ENCODE peak calls at places on chromosome 1, in ten cellular contexts. A is OCI-LY7; K is adrenal gland; E is colonic mucosa; G is fibroblast of pulmonary artery; D is fibroblast of mammary gland; M is transverse colon; L is CD8-positive, alpha-beta T cell; S is small intestine; Z is CD8-positive, alpha-beta memory T cell. Q is an unnamed sample.

GRCh38 chr1:201958348-201958747 is 3.0 kb downstream of the TIMM17A start:
- DNase-seq in A (no peak), K (no peak), E (no peak), G (no peak), D (no peak), M (no peak), L (no peak), S (no peak), Z (no peak), Q (no peak)

GRCh38 chr1:171817511-171818265 is 23.6 kb upstream of the DNM3 start:
- DNase-seq in A (no peak), K (peak; percentile 87), E (no peak), G (peak; percentile 64), D (peak; percentile 93), M (peak; percentile 8), L (no peak), S (no peak), Z (no peak), Q (no peak)

GRCh38 chr1:206693592-206693991 is 8.9 kb downstream of the MAPKAPK2 start:
- DNase-seq in A (no peak), K (peak; percentile 79), E (no peak), G (no peak), D (peak; percentile 91), M (no peak), L (no peak), S (no peak), Z (no peak), Q (no peak)

GRCh38 chr1:83555871-83556270 is 443.1 kb downstream of the TTLL7 start:
- DNase-seq in A (no peak), K (no peak), E (no peak), G (no peak), D (no peak), M (no peak), L (no peak), S (no peak), Z (no peak), Q (no peak)

GRCh38 chr1:28416509-28417194 is 47.1 kb downstream of the PHACTR4 start:
- DNase-seq in A (no peak), K (peak; percentile 6), E (no peak), G (no peak), D (peak; percentile 23), M (no peak), L (no peak), S (peak; percentile 56), Z (no peak), Q (no peak)

GRCh38 chr1:92961131-92961895 is at the start of gene DIPK1A:
- DNase-seq in A (peak; percentile 93), K (peak; percentile 77), E (peak; percentile 77), G (peak; percentile 75), D (peak; percentile 46), M (peak; percentile 82), L (peak; percentile 75), S (peak; percentile 67), Z (peak; percentile 85), Q (peak; percentile 79)

GRCh38 chr1:39675220-39675619 is 3.3 kb upstream of the NT5C1A start:
- DNase-seq in A (no peak), K (no peak), E (no peak), G (no peak), D (no peak), M (no peak), L (no peak), S (peak; percentile 41), Z (no peak), Q (no peak)

GRCh38 chr1:119873166-119874025 is 22.9 kb downstream of the ADAM30 start:
- DNase-seq in A (no peak), K (peak; percentile 6), E (no peak), G (peak; percentile 90), D (peak; percentile 94), M (no peak), L (no peak), S (no peak), Z (no peak), Q (no peak)

DNA sequence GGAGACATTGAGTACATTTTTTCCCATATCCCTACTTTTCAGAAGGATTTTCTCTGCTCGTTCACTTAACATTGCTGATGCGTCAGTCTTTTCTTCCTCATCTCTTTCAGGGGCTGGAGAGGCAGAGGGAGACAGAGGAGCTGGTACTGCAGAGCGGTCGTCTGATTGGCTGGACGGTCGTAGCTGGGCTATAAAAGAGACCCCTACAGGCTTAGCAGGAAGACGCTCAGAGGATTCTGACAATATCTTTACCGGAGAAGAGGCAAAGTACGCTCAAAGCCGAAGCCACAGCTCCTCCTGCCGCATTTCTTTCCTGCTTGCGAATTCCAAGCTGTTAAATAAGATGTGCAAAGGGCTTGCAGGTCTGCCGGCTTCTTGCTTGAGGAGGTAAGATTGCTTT is at the start of gene RGS4:
- DNase-seq in A (no peak), K (peak; percentile 38), E (peak; percentile 18), G (peak; percentile 98), D (peak; percentile 97), M (peak; percentile 8), L (no peak), S (peak; percentile 5), Z (no peak), Q (no peak)
- H3K4me3 ChIP-seq in A (no peak within 1 kb of the TSS), K (peak within 1 kb of the TSS; percentile 41), E (no peak within 1 kb of the TSS), G (peak within 1 kb of the TSS; percentile 79), D (peak within 1 kb of the TSS; percentile 68), M (peak within 1 kb of the TSS; percentile 9), L (no peak within 1 kb of the TSS), S (no peak within 1 kb of the TSS), Z (no peak within 1 kb of the TSS), Q (no peak within 1 kb of the TSS)

GRCh38 chr1:225700164-225700740 is 47.3 kb upstream of the ENAH start:
- DNase-seq in A (no peak), K (no peak), E (no peak), G (peak; percentile 97), D (peak; percentile 99), M (no peak), L (no peak), S (no peak), Z (no peak), Q (no peak)

GRCh38 chr1:225699336-225699735 is 46.4 kb upstream of the ENAH start:
- DNase-seq in A (no peak), K (no peak), E (no peak), G (peak; percentile 51), D (peak; percentile 15), M (no peak), L (no peak), S (no peak), Z (no peak), Q (no peak)

GRCh38 chr1:225695578-225696332 is 42.8 kb upstream of the ENAH start:
- DNase-seq in A (no peak), K (no peak), E (no peak), G (no peak), D (no peak), M (no peak), L (no peak), S (no peak), Z (no peak), Q (no peak)

GRCh38 chr1:225697437-225697836 is 44.5 kb upstream of the ENAH start:
- DNase-seq in A (no peak), K (no peak), E (no peak), G (no peak), D (no peak), M (no peak), L (no peak), S (no peak), Z (no peak), Q (no peak)

GRCh38 chr1:225700889-225701465 is 48.1 kb upstream of the ENAH start:
- DNase-seq in A (no peak), K (no peak), E (no peak), G (no peak), D (peak; percentile 14), M (no peak), L (no peak), S (no peak), Z (no peak), Q (no peak)
- H3K4me3 ChIP-seq in A (no peak overlapping the region), K (no peak overlapping the region), E (no peak overlapping the region), G (no peak overlapping the region), D (no peak overlapping the region), M (no peak overlapping the region), L (no peak overlapping the region), S (no peak overlapping the region), Z (no peak overlapping the region), Q (no peak overlapping the region)

GRCh38 chr1:118339431-118340146 is 154.6 kb upstream of the SPAG17 start:
- DNase-seq in A (no peak), K (no peak), E (no peak), G (no peak), D (peak; percentile 53), M (no peak), L (no peak), S (peak; percentile 31), Z (no peak), Q (no peak)

GRCh38 chr1:118338991-118339390 is 154.0 kb upstream of the SPAG17 start:
- DNase-seq in A (no peak), K (no peak), E (no peak), G (no peak), D (no peak), M (no peak), L (no peak), S (no peak), Z (no peak), Q (no peak)

GRCh38 chr1:118337346-118337745 is 152.3 kb upstream of the SPAG17 start:
- DNase-seq in A (no peak), K (no peak), E (no peak), G (no peak), D (no peak), M (no peak), L (no peak), S (no peak), Z (no peak), Q (no peak)

GRCh38 chr1:118333601-118334241 is 148.7 kb upstream of the SPAG17 start:
- DNase-seq in A (no peak), K (no peak), E (no peak), G (no peak), D (no peak), M (no peak), L (no peak), S (no peak), Z (no peak), Q (no peak)

GRCh38 chr1:118335372-118335771 is 150.3 kb upstream of the SPAG17 start:
- DNase-seq in A (peak; percentile 52), K (no peak), E (no peak), G (peak; percentile 18), D (peak; percentile 73), M (no peak), L (no peak), S (no peak), Z (no peak), Q (no peak)
- H3K4me3 ChIP-seq in A (no peak overlapping the region), K (no peak overlapping the region), E (no peak overlapping the region), G (no peak overlapping the region), D (no peak overlapping the region), M (no peak overlapping the region), L (no peak overlapping the region), S (no peak overlapping the region), Z (no peak overlapping the region), Q (no peak overlapping the region)

GRCh38 chr1:35931424-35932157 is 686 bp downstream of the AGO3 start:
- DNase-seq in A (no peak), K (peak; percentile 23), E (peak; percentile 38), G (no peak), D (peak; percentile 6), M (peak; percentile 42), L (no peak), S (peak; percentile 33), Z (no peak), Q (peak; percentile 56)

GRCh38 chr1:35932941-35933340 is 2.0 kb downstream of the AGO3 start:
- DNase-seq in A (no peak), K (no peak), E (no peak), G (no peak), D (no peak), M (no peak), L (no peak), S (no peak), Z (no peak), Q (no peak)

GRCh38 chr1:35929730-35930592 is 944 bp upstream of the AGO3 start:
- DNase-seq in A (peak; percentile 59), K (peak; percentile 76), E (peak; percentile 55), G (peak; percentile 60), D (peak; percentile 60), M (peak; percentile 57), L (peak; percentile 46), S (peak; percentile 43), Z (peak; percentile 45), Q (peak; percentile 54)

GRCh38 chr1:35930593-35931423 is at the start of gene AGO3:
- DNase-seq in A (peak; percentile 91), K (peak; percentile 83), E (peak; percentile 84), G (peak; percentile 82), D (peak; percentile 76), M (peak; percentile 84), L (peak; percentile 84), S (peak; percentile 71), Z (peak; percentile 90), Q (peak; percentile 87)

DNA sequence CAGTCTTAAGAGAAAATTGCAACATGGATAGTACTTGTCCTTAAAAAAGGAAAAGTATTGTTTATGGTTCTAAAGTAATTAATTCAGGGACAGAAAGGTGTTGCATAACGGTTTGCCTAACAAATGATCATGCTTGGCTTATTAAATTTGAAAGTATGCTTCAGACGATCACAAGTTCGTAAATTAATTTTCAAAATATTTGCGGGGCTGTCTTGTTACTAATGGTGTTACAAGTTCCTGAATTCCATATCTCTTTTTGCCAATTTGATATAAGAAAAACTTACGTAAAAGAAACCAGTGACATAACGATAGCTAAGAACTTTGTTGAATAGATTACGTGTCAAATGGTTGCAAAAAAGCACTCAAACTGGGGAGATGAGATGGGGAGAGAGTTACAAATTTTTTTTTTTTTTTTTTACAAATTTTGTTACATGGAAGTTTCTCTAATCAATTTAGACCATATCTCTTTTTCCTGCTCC is 1.3 kb downstream of the AGO3 start:
- DNase-seq in A (no peak), K (no peak), E (no peak), G (no peak), D (no peak), M (no peak), L (no peak), S (no peak), Z (no peak), Q (no peak)
- H3K4me3 ChIP-seq in A (peak overlapping the region; percentile 93), K (peak overlapping the region; percentile 80), E (peak overlapping the region; percentile 89), G (peak overlapping the region; percentile 84), D (peak overlapping the region; percentile 81), M (no peak overlapping the region), L (peak overlapping the region; percentile 93), S (peak overlapping the region; percentile 97), Z (peak overlapping the region; percentile 60), Q (no peak overlapping the region)